ENCODE peak calls at places on chromosomes 2 and 18, in eight cellular contexts. O is left ventricle myocardium inferior, E is neuronal stem cell, B is heart right ventricle, N is right atrium auricular region, X is endodermal cell, Z is body of pancreas, R is GM23248. C is an unnamed sample.

GRCh38 chr2:40403233-40403841 is 48.6 kb downstream of the SLC8A1 start:
- DNase-seq in O (no peak), E (no peak), B (no peak), N (no peak), X (no peak), Z (no peak), R (peak; percentile 95), C (no peak)

GRCh38 chr2:26988165-26988879 is 17.9 kb downstream of the MAPRE3 start:
- DNase-seq in O (no peak), E (no peak), B (no peak), N (no peak), X (no peak), Z (no peak), R (peak; percentile 85), C (peak; percentile 59)

GRCh38 chr2:43777306-43777926 is 3.6 kb downstream of the DYNC2LI1 start:
- DNase-seq in O (no peak), E (no peak), B (no peak), N (no peak), X (no peak), Z (no peak), R (no peak), C (no peak)

GRCh38 chr18:9095297-9096012 is 7.0 kb upstream of the NDUFV2 start:
- DNase-seq in O (no peak), E (no peak), B (no peak), N (no peak), X (no peak), Z (peak; percentile 17), R (no peak), C (no peak)

GRCh38 chr18:58416704-58417683 is 211.9 kb downstream of the ALPK2 start:
- DNase-seq in O (no peak), E (no peak), B (no peak), N (no peak), X (no peak), Z (no peak), R (peak; percentile 59), C (no peak)

GRCh38 chr2:200373973-200374416 is 67.5 kb downstream of the SPATS2L start:
- DNase-seq in O (no peak), E (no peak), B (no peak), N (no peak), X (no peak), Z (peak; percentile 43), R (no peak), C (no peak)

GRCh38 chr2:207836526-207837133 is 66.9 kb upstream of the FZD5 start:
- DNase-seq in O (peak; percentile 36), E (peak; percentile 40), B (peak; percentile 29), N (no peak), X (peak; percentile 62), Z (no peak), R (no peak), C (no peak)

GRCh38 chr18:30632058-30632718 is 410.4 kb downstream of the DSC3 start:
- DNase-seq in O (no peak), E (no peak), B (no peak), N (no peak), X (peak; percentile 41), Z (no peak), R (no peak), C (no peak)

GRCh38 chr2:201938816-201939180 is 94.9 kb upstream of the FZD7 start:
- DNase-seq in O (no peak), E (no peak), B (no peak), N (no peak), X (peak; percentile 42), Z (no peak), R (no peak), C (no peak)

GRCh38 chr2:64045938-64046337 is 26.7 kb upstream of the VPS54 start:
- DNase-seq in O (no peak), E (no peak), B (no peak), N (no peak), X (no peak), Z (no peak), R (no peak), C (no peak)

GRCh38 chr2:10571057-10571456 is 118.7 kb downstream of the NOL10 start:
- DNase-seq in O (no peak), E (no peak), B (no peak), N (no peak), X (no peak), Z (no peak), R (no peak), C (no peak)

GRCh38 chr2:10573709-10574108 is 116.1 kb downstream of the NOL10 start:
- DNase-seq in O (no peak), E (no peak), B (no peak), N (no peak), X (no peak), Z (no peak), R (no peak), C (no peak)

GRCh38 chr2:10571673-10572072 is 118.1 kb downstream of the NOL10 start:
- DNase-seq in O (no peak), E (no peak), B (no peak), N (no peak), X (no peak), Z (no peak), R (no peak), C (no peak)

GRCh38 chr2:10574911-10575310 is 114.9 kb downstream of the NOL10 start:
- DNase-seq in O (no peak), E (no peak), B (no peak), N (no peak), X (no peak), Z (no peak), R (no peak), C (no peak)

DNA sequence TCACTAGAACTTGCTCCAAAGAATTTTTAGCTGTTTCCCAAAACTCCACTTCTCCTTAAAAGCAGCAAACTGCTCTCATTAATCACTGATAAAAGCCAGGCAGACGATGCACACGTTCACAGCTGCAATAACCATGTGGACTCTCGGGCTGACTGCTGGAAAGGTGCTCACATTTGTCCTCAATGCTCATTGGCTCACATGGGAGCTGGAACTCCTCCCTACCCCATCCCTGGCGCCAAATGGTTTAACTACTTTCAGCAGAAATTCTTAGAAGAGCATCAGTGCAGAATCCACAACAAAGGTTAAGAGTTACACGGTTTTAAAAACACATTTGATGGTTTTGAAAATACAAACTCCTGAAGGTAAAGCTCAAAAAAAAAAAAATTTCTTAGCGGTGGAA is 117.1 kb downstream of the NOL10 start:
- DNase-seq in O (no peak), E (no peak), B (no peak), N (no peak), X (no peak), Z (no peak), R (no peak), C (no peak)
- H3K36me3 ChIP-seq in O (peaks cover 70% of the 10 kb centered on the region), E (peaks cover 19% of the 10 kb centered on the region), B (peaks cover 87% of the 10 kb centered on the region), N (peaks cover 51% of the 10 kb centered on the region), X (peaks cover 46% of the 10 kb centered on the region), Z (no peaks in the 10 kb centered on the region), R (peaks cover 45% of the 10 kb centered on the region), C (peaks cover 56% of the 10 kb centered on the region)

DNA sequence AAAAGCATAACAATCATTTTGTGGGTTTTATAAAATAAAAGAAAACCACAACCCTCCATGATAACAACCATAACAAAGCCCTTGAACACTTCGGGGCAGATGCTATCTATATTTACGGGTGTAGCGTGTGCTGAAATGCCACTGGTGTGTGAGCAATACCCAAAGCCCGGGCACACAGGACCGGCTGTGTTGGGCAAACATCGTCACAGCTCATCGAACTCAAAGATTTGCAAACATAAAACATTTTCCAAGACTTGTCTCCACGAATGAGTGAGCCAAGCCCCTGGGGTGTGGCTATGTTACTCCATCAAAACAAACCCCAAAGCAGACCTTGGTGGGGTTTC is 290.2 kb downstream of the LPIN1 start:
- DNase-seq in O (no peak), E (no peak), B (no peak), N (no peak), X (no peak), Z (no peak), R (no peak), C (no peak)
- H3K4me1 ChIP-seq in O (no peaks in the 10 kb centered on the region), E (no peaks in the 10 kb centered on the region), B (no peaks in the 10 kb centered on the region), N (no peaks in the 10 kb centered on the region), X (no peaks in the 10 kb centered on the region), Z (no peaks in the 10 kb centered on the region), R (peaks cover 25% of the 10 kb centered on the region), C (peaks cover 25% of the 10 kb centered on the region)

GRCh38 chr2:236172238-236172865 is 4.2 kb upstream of the GBX2 start:
- DNase-seq in O (no peak), E (peak; percentile 29), B (no peak), N (no peak), X (peak; percentile 60), Z (no peak), R (no peak), C (no peak)
- H3K4me3 ChIP-seq in O (no peak overlapping the region), E (no peak overlapping the region), B (no peak overlapping the region), N (no peak overlapping the region), X (no peak overlapping the region), Z (no peak overlapping the region), R (no peak overlapping the region), C (no peak overlapping the region)

DNA sequence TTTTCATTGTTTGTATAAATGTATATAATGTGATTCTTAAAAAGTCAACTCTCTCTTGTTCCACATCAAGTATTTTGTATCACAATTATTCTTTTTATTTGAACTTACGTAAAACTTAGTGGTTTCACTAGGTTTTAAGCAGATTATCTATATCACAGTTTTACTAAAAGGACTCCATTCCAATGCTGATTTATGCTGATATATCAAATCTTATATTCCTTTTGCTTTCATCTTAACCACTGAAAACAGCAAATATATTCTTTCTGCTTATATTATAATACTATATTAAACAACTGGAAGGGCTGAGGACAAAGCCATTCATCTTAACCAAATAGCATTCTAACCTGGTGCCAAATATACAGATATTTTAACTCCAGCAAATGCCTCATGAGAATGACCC is 24.2 kb downstream of the TRAPPC8 start:
- DNase-seq in O (no peak), E (no peak), B (no peak), N (no peak), X (no peak), Z (no peak), R (no peak), C (no peak)
- H3K36me3 ChIP-seq in O (peaks cover 62% of the 10 kb centered on the region), E (no peaks in the 10 kb centered on the region), B (peaks cover 94% of the 10 kb centered on the region), N (peaks cover 4% of the 10 kb centered on the region), X (peaks cover 77% of the 10 kb centered on the region), Z (no peaks in the 10 kb centered on the region), R (peaks cover 11% of the 10 kb centered on the region), C (peaks cover 27% of the 10 kb centered on the region)

GRCh38 chr2:203690110-203691047 is 16.1 kb upstream of the CD28 start:
- DNase-seq in O (no peak), E (no peak), B (no peak), N (no peak), X (no peak), Z (no peak), R (peak; percentile 57), C (no peak)
- H3K4me1 ChIP-seq in O (peaks cover 85% of the 10 kb centered on the region), E (peaks cover 8% of the 10 kb centered on the region), B (peaks cover 88% of the 10 kb centered on the region), N (no peaks in the 10 kb centered on the region), X (no peaks in the 10 kb centered on the region), Z (no peaks in the 10 kb centered on the region), R (peaks cover 50% of the 10 kb centered on the region), C (peaks cover 8% of the 10 kb centered on the region)

GRCh38 chr2:222844323-222844722 is 16.5 kb upstream of the ACSL3 start:
- DNase-seq in O (no peak), E (no peak), B (no peak), N (no peak), X (no peak), Z (peak; percentile 26), R (peak; percentile 97), C (peak; percentile 70)
- H3K4me3 ChIP-seq in O (no peak overlapping the region), E (no peak overlapping the region), B (no peak overlapping the region), N (no peak overlapping the region), X (no peak overlapping the region), Z (no peak overlapping the region), R (peak overlapping the region; percentile 35), C (no peak overlapping the region)

GRCh38 chr2:53884883-53885282 is 25.1 kb upstream of the GPR75 start:
- DNase-seq in O (no peak), E (no peak), B (no peak), N (no peak), X (no peak), Z (no peak), R (no peak), C (no peak)
- H3K36me3 ChIP-seq in O (peaks cover 98% of the 10 kb centered on the region), E (peaks cover 14% of the 10 kb centered on the region), B (peaks cover 100% of the 10 kb centered on the region), N (peaks cover 75% of the 10 kb centered on the region), X (peaks cover 98% of the 10 kb centered on the region), Z (no peaks in the 10 kb centered on the region), R (peaks cover 67% of the 10 kb centered on the region), C (peaks cover 84% of the 10 kb centered on the region)

C was measured in SJSA1.